ENCODE peak calls at places on chromosome 9, in nine cellular contexts. M is body of pancreas, N is transverse colon, V is IMR-90, T is spleen, C is uterus, L is tibial nerve, Z is heart left ventricle, X is H54. I is an unnamed sample.

GRCh38 chr9:37529111-37529510 is 43.4 kb downstream of the POLR1E start:
- DNase-seq in M (no peak), N (peak; percentile 71), V (no peak), T (peak; percentile 83), C (no peak), L (no peak), Z (no peak), X (no peak), I (peak; percentile 9)

GRCh38 chr9:112868956-112869594 is 21.6 kb downstream of the SLC46A2 start:
- DNase-seq in M (no peak), N (no peak), V (no peak), T (peak; percentile 28), C (no peak), L (no peak), Z (no peak), X (no peak), I (no peak)

GRCh38 chr9:121071356-121071755 is 3.4 kb upstream of the CNTRL start:
- DNase-seq in M (no peak), N (no peak), V (no peak), T (no peak), C (no peak), L (no peak), Z (no peak), X (no peak), I (no peak)

GRCh38 chr9:100066539-100066938 is 32.3 kb downstream of the ERP44 start:
- DNase-seq in M (no peak), N (no peak), V (peak; percentile 51), T (no peak), C (no peak), L (no peak), Z (peak; percentile 33), X (no peak), I (no peak)

GRCh38 chr9:105425817-105426433 is 21.9 kb upstream of the FSD1L start:
- DNase-seq in M (no peak), N (no peak), V (peak; percentile 47), T (no peak), C (no peak), L (no peak), Z (no peak), X (peak; percentile 33), I (no peak)

GRCh38 chr9:87546704-87547103 is 49.0 kb downstream of the DAPK1 start:
- DNase-seq in M (no peak), N (no peak), V (no peak), T (no peak), C (no peak), L (no peak), Z (no peak), X (no peak), I (no peak)

GRCh38 chr9:126874546-126875314 is 14.3 kb downstream of the ZBTB34 start:
- DNase-seq in M (no peak), N (no peak), V (peak; percentile 16), T (peak; percentile 17), C (no peak), L (no peak), Z (no peak), X (no peak), I (no peak)

GRCh38 chr9:36315283-36315682 is 57.0 kb upstream of the GNE start:
- DNase-seq in M (no peak), N (no peak), V (no peak), T (no peak), C (no peak), L (no peak), Z (no peak), X (no peak), I (no peak)

GRCh38 chr9:124220551-124221451 is 36.9 kb upstream of the NEK6 start:
- DNase-seq in M (peak; percentile 82), N (peak; percentile 60), V (peak; percentile 52), T (peak; percentile 57), C (no peak), L (no peak), Z (no peak), X (peak; percentile 71), I (no peak)

GRCh38 chr9:108626743-108627142 is 229.0 kb downstream of the ACTL7B start:
- DNase-seq in M (no peak), N (no peak), V (no peak), T (no peak), C (no peak), L (no peak), Z (no peak), X (no peak), I (no peak)

GRCh38 chr9:304519-305185 is 90.0 kb downstream of the DOCK8 start:
- DNase-seq in M (no peak), N (no peak), V (no peak), T (no peak), C (no peak), L (no peak), Z (no peak), X (no peak), I (no peak)

GRCh38 chr9:89730715-89731114 is 125.9 kb downstream of the GADD45G start:
- DNase-seq in M (peak; percentile 93), N (no peak), V (no peak), T (no peak), C (no peak), L (no peak), Z (no peak), X (no peak), I (no peak)

GRCh38 chr9:36136894-36137391 is 410 bp downstream of the GLIPR2 start:
- DNase-seq in M (no peak), N (no peak), V (no peak), T (no peak), C (no peak), L (no peak), Z (no peak), X (no peak), I (no peak)

GRCh38 chr9:101418518-101419111 is 17.0 kb downstream of the ALDOB start:
- DNase-seq in M (no peak), N (no peak), V (peak; percentile 58), T (no peak), C (no peak), L (no peak), Z (no peak), X (no peak), I (no peak)

GRCh38 chr9:101376117-101376866 is 8.5 kb downstream of the BAAT start:
- DNase-seq in M (no peak), N (no peak), V (peak; percentile 63), T (no peak), C (peak; percentile 73), L (no peak), Z (peak; percentile 28), X (peak; percentile 41), I (no peak)

GRCh38 chr9:114287763-114288232 is 35.1 kb upstream of the ORM1 start:
- DNase-seq in M (peak; percentile 3), N (no peak), V (no peak), T (peak; percentile 48), C (peak; percentile 14), L (peak; percentile 6), Z (peak; percentile 24), X (no peak), I (peak; percentile 4)

GRCh38 chr9:126704157-126704941 is 90.6 kb downstream of the LMX1B start:
- DNase-seq in M (no peak), N (no peak), V (peak; percentile 46), T (peak; percentile 74), C (peak; percentile 66), L (no peak), Z (peak; percentile 39), X (peak; percentile 99), I (no peak)

GRCh38 chr9:84711936-84712335 is 42.4 kb downstream of the NTRK2 start:
- DNase-seq in M (peak; percentile 62), N (peak; percentile 34), V (no peak), T (no peak), C (no peak), L (peak; percentile 53), Z (no peak), X (peak; percentile 19), I (no peak)

GRCh38 chr9:37174247-37174646 is 53.9 kb downstream of the ZCCHC7 start:
- DNase-seq in M (no peak), N (no peak), V (peak; percentile 81), T (no peak), C (no peak), L (no peak), Z (no peak), X (no peak), I (no peak)

GRCh38 chr9:124480621-124480981 is 26.6 kb downstream of the NR5A1 start:
- DNase-seq in M (no peak), N (no peak), V (peak; percentile 4), T (no peak), C (no peak), L (no peak), Z (no peak), X (no peak), I (no peak)

GRCh38 chr9:113310538-113310937 is 7.4 kb upstream of the RNF183 start:
- DNase-seq in M (no peak), N (no peak), V (no peak), T (no peak), C (no peak), L (no peak), Z (peak; percentile 65), X (no peak), I (no peak)

GRCh38 chr9:2016411-2017208 is 1.5 kb downstream of the SMARCA2 start:
- DNase-seq in M (peak; percentile 82), N (peak; percentile 85), V (peak; percentile 63), T (peak; percentile 93), C (peak; percentile 75), L (peak; percentile 71), Z (peak; percentile 84), X (peak; percentile 77), I (peak; percentile 71)
- TF ChIP-seq POLR2A in M (peak; percentile 84), N (peak; percentile 85), V (no peak), T (no peak), C (peak; percentile 55), L (peak; percentile 65), Z (no peak), X (peak; percentile 46), I (peak; percentile 61)

DNA sequence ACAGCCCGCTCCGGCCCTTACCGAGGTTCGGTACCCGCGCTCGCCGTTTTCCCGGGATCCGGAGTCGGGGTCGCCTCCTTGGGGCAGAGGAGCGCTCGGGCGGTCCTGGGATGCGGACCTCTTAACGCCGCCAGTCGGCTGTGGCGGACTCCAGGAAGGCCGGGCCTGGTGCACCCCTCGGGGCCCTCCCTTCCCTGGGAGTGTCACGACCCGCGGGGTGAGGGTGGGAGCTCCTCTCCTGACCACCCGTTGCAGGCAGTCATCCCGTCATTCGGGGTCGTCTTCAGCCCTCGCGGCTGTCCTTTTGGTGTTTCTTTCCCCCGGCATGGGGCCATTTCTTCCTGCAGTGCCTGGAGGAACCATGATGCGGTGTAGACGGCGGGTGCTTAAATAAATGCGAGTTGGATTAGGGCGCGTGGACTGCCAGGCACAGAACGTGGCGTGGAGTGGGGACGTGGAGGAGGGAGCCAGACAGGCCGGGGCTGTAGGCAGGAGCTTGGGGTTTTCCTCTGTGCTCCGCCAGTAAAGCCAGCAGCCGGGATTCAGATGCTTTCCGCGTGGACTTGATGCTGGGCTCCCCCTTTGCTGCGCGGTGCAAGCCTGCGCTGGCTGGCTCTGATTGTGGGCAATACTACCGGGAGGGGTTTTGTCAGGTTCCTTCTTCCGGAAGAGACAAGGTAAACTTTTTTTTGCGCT is 793 bp downstream of the KDM4C start:
- DNase-seq in M (peak; percentile 66), N (peak; percentile 76), V (peak; percentile 51), T (peak; percentile 89), C (peak; percentile 39), L (no peak), Z (peak; percentile 56), X (peak; percentile 37), I (peak; percentile 36)
- TF ChIP-seq POLR2A in M (peak; percentile 76), N (peak; percentile 81), V (peak; percentile 21), T (no peak), C (no peak), L (no peak), Z (no peak), X (no peak), I (no peak)

GRCh38 chr9:133144142-133144886 is 19.4 kb downstream of the GBGT1 start:
- DNase-seq in M (peak; percentile 85), N (peak; percentile 95), V (peak; percentile 51), T (peak; percentile 96), C (no peak), L (no peak), Z (peak; percentile 71), X (peak; percentile 89), I (peak; percentile 87)
- TF ChIP-seq POLR2A in M (peak; percentile 16), N (peak; percentile 66), V (no peak), T (peak; percentile 4), C (peak; percentile 44), L (no peak), Z (no peak), X (no peak), I (peak; percentile 71)

GRCh38 chr9:133404440-133405002 is 13.3 kb downstream of the REXO4 start:
- DNase-seq in M (no peak), N (no peak), V (no peak), T (no peak), C (no peak), L (no peak), Z (no peak), X (no peak), I (no peak)
- TF ChIP-seq POLR2A in M (no peak), N (no peak), V (no peak), T (no peak), C (no peak), L (no peak), Z (no peak), X (no peak), I (no peak)

I was measured in gastrocnemius medialis.